ENCODE peak calls at places on chromosome 20, in four cellular contexts. S is hypothalamus, D is cerebellum, A is cardiac fibroblast. G is an unnamed sample.
A peak's percentile ranks its signal among the peaks of the same experiment; 100 is the strongest.

GRCh38 chr20:38986663-38987062 is 24.5 kb downstream of the DHX35 start:
- DNase-seq in S (no peak), D (no peak), A (peak; percentile 55), G (no peak)

GRCh38 chr20:40390654-40391053 is 298.4 kb downstream of the MAFB start:
- DNase-seq in S (no peak), D (no peak), A (no peak), G (no peak)

GRCh38 chr20:44532981-44533331 is 11.1 kb upstream of the SERINC3 start:
- DNase-seq in S (no peak), D (no peak), A (no peak), G (no peak)

GRCh38 chr20:363319-364078 is 16.6 kb downstream of the NRSN2 start:
- DNase-seq in S (no peak), D (no peak), A (no peak), G (no peak)

GRCh38 chr20:59692139-59692538 is 87.8 kb downstream of the PHACTR3 start:
- DNase-seq in S (no peak), D (no peak), A (no peak), G (no peak)

GRCh38 chr20:58393299-58393698 is 4.3 kb downstream of the VAPB start:
- DNase-seq in S (no peak), D (no peak), A (no peak), G (no peak)

GRCh38 chr20:2692036-2692885 is at the start of gene EBF4:
- DNase-seq in S (peak; percentile 64), D (peak; percentile 47), A (peak; percentile 34), G (peak; percentile 45)

GRCh38 chr20:3660262-3661059 is 2.7 kb downstream of the GFRA4 start:
- DNase-seq in S (no peak), D (no peak), A (no peak), G (no peak)

GRCh38 chr20:59032713-59033059 is 551 bp upstream of the ATP5F1E start:
- DNase-seq in S (no peak), D (no peak), A (peak; percentile 34), G (no peak)

GRCh38 chr20:57514273-57514751 is 10.6 kb downstream of the CTCFL start:
- DNase-seq in S (peak; percentile 38), D (peak; percentile 75), A (peak; percentile 85), G (no peak)

G was measured in amygdala.